ENCODE peak calls at places on chromosome 6, in six cellular contexts. A, I, P, W, E and Y are unnamed samples.

GRCh38 chr6:9540534-9541126 is 874.2 kb downstream of the TFAP2A start:
- DNase-seq in A (no peak), I (peak; percentile 20), P (peak; percentile 46), W (peak; percentile 20), E (no peak), Y (peak; percentile 47)

GRCh38 chr6:126955621-126956020 is 162.8 kb upstream of the RSPO3 start:
- DNase-seq in A (no peak), I (no peak), P (no peak), W (no peak), E (no peak), Y (no peak)

GRCh38 chr6:149045404-149045803 is 272.1 kb upstream of the TAB2 start:
- DNase-seq in A (no peak), I (peak; percentile 33), P (no peak), W (no peak), E (no peak), Y (no peak)

GRCh38 chr6:109485536-109485935 is 2.5 kb upstream of the ZBTB24 start:
- DNase-seq in A (no peak), I (no peak), P (no peak), W (no peak), E (no peak), Y (no peak)

GRCh38 chr6:125363360-125364121 is 61.8 kb upstream of the HDDC2 start:
- DNase-seq in A (no peak), I (peak; percentile 10), P (no peak), W (peak; percentile 39), E (peak; percentile 64), Y (no peak)

GRCh38 chr6:108156180-108156937 is 9.5 kb upstream of the NR2E1 start:
- DNase-seq in A (no peak), I (peak; percentile 6), P (no peak), W (no peak), E (no peak), Y (no peak)

GRCh38 chr6:9224539-9224938 is 789.2 kb upstream of the SLC35B3 start:
- DNase-seq in A (no peak), I (no peak), P (no peak), W (no peak), E (no peak), Y (no peak)

GRCh38 chr6:160282444-160282843 is 23.8 kb upstream of the SLC22A2 start:
- DNase-seq in A (no peak), I (no peak), P (no peak), W (no peak), E (no peak), Y (no peak)

GRCh38 chr6:38142178-38142902 is 322.8 kb downstream of the ZFAND3 start:
- DNase-seq in A (no peak), I (no peak), P (no peak), W (no peak), E (no peak), Y (no peak)

GRCh38 chr6:112113918-112114317 is 26.5 kb downstream of the FAM229B start:
- DNase-seq in A (no peak), I (no peak), P (no peak), W (no peak), E (no peak), Y (no peak)

GRCh38 chr6:164859791-164860190 is 449.6 kb downstream of the C6orf118 start:
- DNase-seq in A (no peak), I (no peak), P (no peak), W (no peak), E (no peak), Y (no peak)

GRCh38 chr6:112148103-112148502 is 60.7 kb downstream of the FAM229B start:
- DNase-seq in A (no peak), I (no peak), P (no peak), W (no peak), E (no peak), Y (no peak)

GRCh38 chr6:31660998-31661866 is 654 bp upstream of the C6orf47 start:
- DNase-seq in A (no peak), I (no peak), P (no peak), W (no peak), E (no peak), Y (no peak)

GRCh38 chr6:9957330-9957729 is 457.5 kb downstream of the TFAP2A start:
- DNase-seq in A (no peak), I (no peak), P (no peak), W (no peak), E (no peak), Y (no peak)

GRCh38 chr6:45478235-45478634 is 100.5 kb upstream of the SUPT3H start:
- DNase-seq in A (no peak), I (no peak), P (no peak), W (no peak), E (no peak), Y (no peak)

DNA sequence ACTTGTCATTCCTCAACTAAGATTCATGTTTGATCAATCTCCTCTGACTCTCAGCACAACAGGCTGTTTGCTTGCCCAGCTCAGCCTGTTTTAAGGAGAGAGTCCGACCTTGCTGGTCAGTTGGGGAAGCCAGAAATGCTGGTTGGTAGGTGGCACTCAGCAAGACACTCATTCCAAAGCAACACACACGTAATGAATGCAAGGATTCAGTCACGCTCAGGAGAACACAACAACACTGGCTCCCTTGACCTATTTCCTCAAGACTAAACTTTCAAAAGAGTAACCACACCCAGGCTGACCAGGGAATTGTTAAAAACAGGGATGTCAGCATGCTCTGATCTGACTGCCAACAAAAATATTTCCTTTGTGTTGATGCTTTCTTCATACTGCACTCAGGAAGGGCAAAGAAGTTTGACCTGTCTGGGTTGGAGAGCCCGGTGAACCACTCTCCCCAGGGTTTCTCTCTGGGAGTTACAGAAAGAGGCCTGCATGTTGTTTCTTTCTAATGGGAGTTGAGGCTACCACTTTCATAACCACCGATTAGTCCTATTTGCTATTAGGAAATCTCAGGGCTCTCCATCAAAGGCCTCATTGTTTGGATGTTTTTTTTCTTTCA is 25.6 kb upstream of the PREP start:
- DNase-seq in A (no peak), I (peak; percentile 92), P (no peak), W (no peak), E (no peak), Y (peak; percentile 33)
- H3K4me2 ChIP-seq in A (no peak overlapping the region), I (peak overlapping the region; percentile 89), P (no peak overlapping the region), W (no peak overlapping the region), E (no peak overlapping the region), Y (peak overlapping the region; percentile 21)

GRCh38 chr6:34246249-34246562 is 2.6 kb downstream of the SMIM29 start:
- DNase-seq in A (no peak), I (no peak), P (no peak), W (no peak), E (no peak), Y (no peak)

GRCh38 chr6:34243131-34243771 is 5.6 kb downstream of the SMIM29 start:
- DNase-seq in A (no peak), I (no peak), P (no peak), W (no peak), E (no peak), Y (no peak)

GRCh38 chr6:34246563-34247391 is 2.0 kb downstream of the SMIM29 start:
- DNase-seq in A (no peak), I (peak; percentile 49), P (peak; percentile 59), W (peak; percentile 83), E (no peak), Y (no peak)

GRCh38 chr6:34242252-34243130 is 5.8 kb downstream of the HMGA1 start:
- DNase-seq in A (no peak), I (no peak), P (peak; percentile 6), W (no peak), E (no peak), Y (no peak)

GRCh38 chr6:34243901-34244884 is 4.6 kb downstream of the SMIM29 start:
- DNase-seq in A (no peak), I (peak; percentile 75), P (peak; percentile 84), W (peak; percentile 53), E (no peak), Y (peak; percentile 92)
- H3K4me3 ChIP-seq in A (no peak overlapping the region), I (no peak overlapping the region), P (no peak overlapping the region), W (peak overlapping the region; percentile 25), E (no peak overlapping the region), Y (peak overlapping the region; percentile 16)

GRCh38 chr6:32843321-32843978 is 397 bp downstream of the PSMB8 start:
- DNase-seq in A (no peak), I (no peak), P (no peak), W (no peak), E (no peak), Y (no peak)

GRCh38 chr6:32845381-32845884 is 1.6 kb upstream of the PSMB8 start:
- DNase-seq in A (no peak), I (no peak), P (no peak), W (no peak), E (no peak), Y (no peak)

GRCh38 chr6:32844839-32845372 is 1.1 kb upstream of the PSMB8 start:
- DNase-seq in A (no peak), I (no peak), P (no peak), W (no peak), E (no peak), Y (no peak)

GRCh38 chr6:32842690-32843089 is 1.2 kb downstream of the PSMB8 start:
- DNase-seq in A (no peak), I (no peak), P (no peak), W (no peak), E (no peak), Y (no peak)

DNA sequence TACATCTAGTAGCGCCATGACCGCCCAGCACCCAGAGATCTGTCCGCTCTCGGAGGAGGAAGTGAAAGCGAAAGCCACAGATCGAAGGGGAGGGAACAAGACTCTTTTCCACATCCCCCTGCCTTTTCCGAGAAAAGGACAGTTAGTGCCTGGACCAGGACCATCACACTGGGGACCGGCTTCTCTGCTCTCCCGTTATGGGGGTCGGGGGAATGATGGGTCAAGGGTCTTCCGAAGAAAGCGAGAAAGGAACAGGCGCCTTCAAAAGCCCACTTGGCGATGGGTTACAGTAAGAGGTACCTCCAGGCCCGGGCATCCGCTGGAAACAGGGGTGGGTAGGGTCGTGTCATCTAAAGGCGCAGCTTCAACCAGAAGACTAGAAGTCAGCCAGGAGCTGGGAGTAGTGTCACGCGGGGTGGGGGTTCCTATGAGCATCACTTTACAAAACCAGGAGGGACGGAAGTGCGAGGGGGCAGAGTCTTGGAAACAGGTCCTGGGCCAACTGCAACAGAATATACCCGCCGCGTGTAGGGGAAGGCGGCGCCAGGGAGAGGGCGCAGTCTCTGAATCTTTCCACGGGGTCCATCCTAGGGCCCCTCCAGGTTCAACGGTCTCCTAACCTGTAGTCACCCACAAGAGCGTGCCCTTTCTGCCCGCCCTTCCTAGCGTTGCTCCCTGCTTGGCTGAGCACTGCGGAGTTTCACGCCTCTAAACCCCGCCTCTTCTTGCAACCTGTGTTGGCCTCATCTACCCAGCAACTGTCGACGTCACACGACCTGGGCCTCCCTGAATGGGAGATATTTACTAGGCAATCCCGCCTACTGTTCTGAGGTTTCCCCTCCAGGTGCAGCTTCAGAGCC is at the start of gene PSMB8:
- DNase-seq in A (peak; percentile 98), I (peak; percentile 96), P (peak; percentile 91), W (peak; percentile 94), E (peak; percentile 88), Y (peak; percentile 92)
- TF ChIP-seq JUND in A (no peak), I (no peak), P (peak; percentile 30), W (no peak), E (no peak), Y (no peak)

DNA sequence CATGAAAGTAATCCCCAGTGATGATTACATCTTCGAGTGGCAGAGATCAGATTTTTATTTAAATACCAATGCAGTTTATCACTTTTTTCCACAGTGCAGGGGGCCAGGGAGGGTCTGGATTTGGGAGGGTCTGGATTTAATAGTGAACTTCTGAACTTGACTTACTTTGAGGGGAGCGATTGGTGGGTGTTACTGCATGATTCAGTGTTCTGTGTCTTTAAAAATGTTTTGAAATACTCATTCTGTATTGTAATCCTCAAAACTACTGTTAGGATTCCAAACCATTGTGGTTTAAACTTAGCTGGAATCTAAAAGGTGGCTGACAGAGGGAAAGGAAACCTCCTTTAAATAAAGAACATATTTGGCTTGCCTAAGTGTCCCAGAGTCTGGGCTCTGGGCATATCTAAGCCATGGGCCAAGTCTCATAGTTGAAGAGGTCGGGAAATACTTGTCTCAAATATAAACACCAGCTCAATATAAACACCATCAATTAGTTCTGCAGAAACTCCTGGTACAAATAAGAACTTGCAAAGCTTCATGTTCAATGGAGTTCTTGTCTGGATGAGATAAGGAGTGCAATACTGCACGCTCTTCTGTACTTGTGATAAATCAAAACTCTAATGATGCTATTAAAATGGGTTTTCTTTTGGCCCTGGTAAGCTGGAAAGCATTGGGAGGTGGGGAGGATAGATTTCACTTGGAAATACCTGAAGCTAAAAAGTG is 14.4 kb downstream of the JARID2 start:
- DNase-seq in A (no peak), I (no peak), P (no peak), W (no peak), E (no peak), Y (no peak)
- H3K4me2 ChIP-seq in A (no peak overlapping the region), I (no peak overlapping the region), P (no peak overlapping the region), W (peak overlapping the region; percentile 39), E (peak overlapping the region; percentile 41), Y (no peak overlapping the region)